ENCODE peak calls at places on chromosomes 13 and 19, in six cellular contexts. E, J, M, C, Z and R are unnamed samples.

GRCh38 chr13:79124183-79124582 is 281.9 kb downstream of the RBM26 start:
- DNase-seq in E (no peak), J (no peak), M (no peak), C (no peak), Z (no peak), R (no peak)

GRCh38 chr13:110811008-110811720 is 97.7 kb downstream of the ING1 start:
- DNase-seq in E (no peak), J (no peak), M (no peak), C (no peak), Z (no peak), R (no peak)

GRCh38 chr19:10274589-10274988 is 3.7 kb downstream of the ICAM1 start:
- DNase-seq in E (no peak), J (no peak), M (no peak), C (no peak), Z (no peak), R (no peak)

GRCh38 chr19:3175761-3176714 is 2.5 kb upstream of the S1PR4 start:
- DNase-seq in E (no peak), J (no peak), M (peak; percentile 76), C (peak; percentile 65), Z (peak; percentile 64), R (peak; percentile 91)

GRCh38 chr13:41956272-41956671 is 4.6 kb downstream of the VWA8 start:
- DNase-seq in E (no peak), J (no peak), M (no peak), C (no peak), Z (no peak), R (no peak)

GRCh38 chr19:3784607-3785463 is 1.3 kb downstream of the MATK start:
- DNase-seq in E (no peak), J (no peak), M (no peak), C (no peak), Z (no peak), R (peak; percentile 45)

GRCh38 chr13:44661936-44662335 is 85.8 kb upstream of the TSC22D1 start:
- DNase-seq in E (no peak), J (no peak), M (no peak), C (no peak), Z (no peak), R (no peak)

GRCh38 chr13:75195479-75196111 is 286.4 kb downstream of the TBC1D4 start:
- DNase-seq in E (no peak), J (no peak), M (no peak), C (no peak), Z (no peak), R (no peak)

GRCh38 chr13:42685762-42686560 is 95.4 kb upstream of the FAM216B start:
- DNase-seq in E (no peak), J (no peak), M (peak; percentile 28), C (no peak), Z (no peak), R (no peak)

GRCh38 chr13:20824762-20825161 is 51.0 kb upstream of the EEF1AKMT1 start:
- DNase-seq in E (no peak), J (no peak), M (no peak), C (peak; percentile 87), Z (no peak), R (no peak)

GRCh38 chr13:40732658-40733057 is 38.3 kb downstream of the MRPS31 start:
- DNase-seq in E (no peak), J (no peak), M (no peak), C (no peak), Z (no peak), R (no peak)

GRCh38 chr13:29976535-29976934 is 126.1 kb upstream of the UBL3 start:
- DNase-seq in E (no peak), J (no peak), M (no peak), C (no peak), Z (no peak), R (no peak)

GRCh38 chr13:26007261-26007765 is 44.5 kb downstream of the SHISA2 start:
- DNase-seq in E (no peak), J (no peak), M (no peak), C (no peak), Z (no peak), R (no peak)

GRCh38 chr19:13953021-13953531 is 767 bp downstream of the DCAF15 start:
- DNase-seq in E (no peak), J (no peak), M (peak; percentile 57), C (peak; percentile 39), Z (peak; percentile 74), R (no peak)

GRCh38 chr19:2221250-2221831 is 14.8 kb downstream of the PLEKHJ1 start:
- DNase-seq in E (no peak), J (no peak), M (no peak), C (peak; percentile 35), Z (peak; percentile 67), R (no peak)

GRCh38 chr13:85243831-85244230 is 555.4 kb downstream of the SLITRK6 start:
- DNase-seq in E (no peak), J (no peak), M (peak; percentile 56), C (no peak), Z (no peak), R (no peak)